ENCODE peak calls at places on chromosomes 2 and 18, in nine cellular contexts. K is PC-3, T is AG10803, V is BJ, C is progenitor cell of endocrine pancreas, Q is mucosa of descending colon, O is endothelial cell of umbilical vein, X is fibroblast of villous mesenchyme, I is adrenal gland. P is an unnamed sample.

GRCh38 chr18:23626451-23627279 is 36.0 kb downstream of the ANKRD29 start:
- DNase-seq in X (peak), O (peak), I (no peak), V (no peak), T (no peak), Q (no peak), C (no peak), K (peak), P (no peak)

GRCh38 chr2:181971032-181971431 is 14.6 kb upstream of the PPP1R1C start:
- DNase-seq in K (no peak), C (no peak), V (no peak), O (no peak), T (no peak), Q (no peak), X (no peak), I (no peak), P (no peak)

GRCh38 chr2:111135910-111136297 is 15.2 kb downstream of the BCL2L11 start:
- DNase-seq in I (no peak), X (peak), K (peak), O (no peak), C (no peak), Q (peak), V (no peak), T (no peak), P (no peak)

GRCh38 chr18:23970161-23971153 is 44.1 kb upstream of the TTC39C start:
- DNase-seq in I (no peak), Q (no peak), O (no peak), C (no peak), T (no peak), V (no peak), X (no peak), K (no peak), P (no peak)

GRCh38 chr18:9671214-9671613 is 36.9 kb upstream of the RAB31 start:
- DNase-seq in I (no peak), K (no peak), Q (no peak), X (no peak), T (no peak), O (no peak), C (no peak), V (no peak), P (no peak)

GRCh38 chr2:15042824-15043223 is 410.3 kb downstream of the LRATD1 start:
- DNase-seq in O (no peak), K (peak), C (no peak), V (no peak), Q (no peak), T (peak), X (peak), I (no peak), P (no peak)

GRCh38 chr18:24341361-24341760 is 56.3 kb downstream of the OSBPL1A start:
- DNase-seq in I (no peak), T (no peak), X (no peak), V (no peak), O (no peak), K (no peak), Q (no peak), C (no peak), P (no peak)

GRCh38 chr2:185628985-185629384 is 109.6 kb upstream of the FSIP2 start:
- DNase-seq in V (no peak), T (no peak), C (no peak), K (peak), Q (no peak), O (peak), I (no peak), X (no peak), P (no peak)

GRCh38 chr18:25494888-25495287 is 142.9 kb upstream of the ZNF521 start:
- DNase-seq in O (no peak), I (no peak), T (peak), X (no peak), K (peak), V (peak), Q (no peak), C (no peak), P (no peak)

GRCh38 chr18:13240060-13240725 is 21.6 kb downstream of the LDLRAD4 start:
- DNase-seq in V (no peak), O (no peak), Q (no peak), K (no peak), X (no peak), I (peak), T (no peak), C (no peak), P (no peak)

GRCh38 chr2:162254472-162254871 is 11.2 kb upstream of the FAP start:
- DNase-seq in V (no peak), I (no peak), O (no peak), C (no peak), T (no peak), Q (no peak), X (no peak), K (no peak), P (no peak)

GRCh38 chr18:48996901-48997463 is 46.2 kb upstream of the SMAD7 start:
- DNase-seq in V (peak), C (no peak), I (no peak), T (peak), X (peak), O (no peak), K (peak), Q (no peak), P (no peak)

GRCh38 chr2:46329803-46330775 is 32.9 kb downstream of the EPAS1 start:
- DNase-seq in C (no peak), K (peak), O (no peak), T (peak), I (no peak), X (peak), V (peak), Q (no peak), P (no peak)

GRCh38 chr2:30358351-30358750 is 88.7 kb upstream of the LCLAT1 start:
- DNase-seq in X (no peak), C (no peak), I (no peak), T (no peak), Q (no peak), O (no peak), K (no peak), V (no peak), P (no peak)

GRCh38 chr2:240997141-240997855 is 1.1 kb upstream of the SNED1 start:
- DNase-seq in C (peak), V (no peak), O (peak), X (peak), K (no peak), Q (peak), I (peak), T (peak), P (no peak)

GRCh38 chr18:59512025-59512710 is 153.1 kb upstream of the LMAN1 start:
- DNase-seq in O (no peak), C (no peak), T (no peak), X (no peak), Q (no peak), K (no peak), I (no peak), V (no peak), P (no peak)

GRCh38 chr2:2022941-2023586 is 278.7 kb upstream of the PXDN start:
- DNase-seq in X (no peak), V (no peak), K (no peak), C (no peak), T (no peak), O (no peak), Q (no peak), I (no peak), P (no peak)

GRCh38 chr2:157839162-157839801 is 36.8 kb downstream of the ACVR1 start:
- DNase-seq in I (no peak), C (peak), X (peak), V (no peak), T (peak), O (peak), Q (no peak), K (peak), P (no peak)

GRCh38 chr18:45441110-45441842 is 174.0 kb upstream of the SLC14A2 start:
- DNase-seq in V (no peak), C (no peak), O (no peak), K (peak), I (no peak), T (peak), Q (no peak), X (peak), P (no peak)

GRCh38 chr2:886072-887022 is 64.3 kb upstream of the SNTG2 start:
- DNase-seq in K (no peak), Q (no peak), O (no peak), T (no peak), C (peak), V (no peak), X (no peak), I (no peak), P (no peak)

GRCh38 chr2:151688719-151689118 is 45.6 kb downstream of the NEB start:
- DNase-seq in V (no peak), C (no peak), O (no peak), K (no peak), X (no peak), I (no peak), T (no peak), Q (no peak), P (no peak)

GRCh38 chr2:120564213-120565094 is 171.2 kb upstream of the GLI2 start:
- DNase-seq in T (no peak), I (no peak), X (no peak), K (no peak), V (no peak), C (peak), Q (no peak), O (no peak), P (no peak)

GRCh38 chr2:14628906-14629305 is 3.6 kb upstream of the LRATD1 start:
- DNase-seq in V (no peak), K (peak), T (peak), O (no peak), X (no peak), Q (peak), I (no peak), C (no peak), P (no peak)

GRCh38 chr2:134217316-134217715 is 36.6 kb upstream of the MGAT5 start:
- DNase-seq in C (no peak), K (no peak), Q (no peak), I (no peak), X (no peak), O (no peak), T (no peak), V (no peak), P (no peak)

GRCh38 chr2:82481207-82481606 is 1977.9 kb downstream of the SUCLG1 start:
- DNase-seq in X (no peak), T (no peak), Q (no peak), C (no peak), V (no peak), O (no peak), K (no peak), I (no peak), P (no peak)

GRCh38 chr18:22713511-22713910 is 219.6 kb upstream of the RBBP8 start:
- DNase-seq in V (no peak), O (no peak), T (no peak), C (no peak), K (no peak), I (no peak), X (no peak), Q (no peak), P (no peak)

GRCh38 chr2:86791574-86791973 is 861 bp upstream of the CD8A start:
- DNase-seq in K (no peak), T (no peak), I (no peak), V (no peak), Q (no peak), O (no peak), C (no peak), X (no peak), P (no peak)

GRCh38 chr2:232874677-232875223 is 4.7 kb downstream of the SNORC start:
- DNase-seq in K (no peak), Q (no peak), V (no peak), C (no peak), O (no peak), X (no peak), T (no peak), I (no peak), P (no peak)

GRCh38 chr18:39701071-39701783 is 2135.6 kb upstream of the CELF4 start:
- DNase-seq in K (peak), V (no peak), I (no peak), C (no peak), Q (no peak), X (no peak), O (no peak), T (peak), P (no peak)

GRCh38 chr2:86636842-86637241 is 13.2 kb upstream of the RNF103 start:
- DNase-seq in C (no peak), X (no peak), K (no peak), O (no peak), Q (no peak), I (no peak), T (no peak), V (no peak), P (no peak)

GRCh38 chr2:97963880-97964279 is 31.9 kb downstream of the TMEM131 start:
- DNase-seq in I (no peak), V (no peak), X (no peak), T (no peak), K (no peak), Q (no peak), C (no peak), O (no peak), P (no peak)

GRCh38 chr2:73561422-73561821 is 80.8 kb downstream of the NAT8 start:
- DNase-seq in X (peak), Q (no peak), T (no peak), K (no peak), C (no peak), V (no peak), O (no peak), I (no peak), P (no peak)

GRCh38 chr2:124035001-124035400 is 9.9 kb downstream of the CNTNAP5 start:
- DNase-seq in V (no peak), K (peak), T (no peak), O (no peak), Q (no peak), I (no peak), C (no peak), X (no peak), P (no peak)

GRCh38 chr2:66014450-66014849 is 420.5 kb upstream of the MEIS1 start:
- DNase-seq in O (no peak), K (no peak), C (no peak), V (no peak), X (no peak), I (no peak), Q (no peak), T (no peak), P (no peak)

GRCh38 chr2:66017763-66018162 is 417.2 kb upstream of the MEIS1 start:
- DNase-seq in K (no peak), V (no peak), O (no peak), T (no peak), X (no peak), Q (no peak), C (no peak), I (no peak), P (no peak)

GRCh38 chr2:66013456-66013855 is 421.5 kb upstream of the MEIS1 start:
- DNase-seq in K (no peak), C (no peak), T (no peak), I (no peak), V (no peak), Q (no peak), X (no peak), O (no peak), P (no peak)
- TF ChIP-seq CTCF in K (peak), C (peak), T (peak), I (no peak), V (no peak), Q (no peak), X (peak), O (no peak), P (no peak)

GRCh38 chr2:126239560-126239959 is 416.4 kb upstream of the GYPC start:
- DNase-seq in X (no peak), Q (no peak), T (no peak), C (no peak), K (no peak), I (no peak), O (no peak), V (no peak), P (no peak)

GRCh38 chr2:126244937-126245336 is 411.0 kb upstream of the GYPC start:
- DNase-seq in X (peak), K (peak), Q (no peak), C (peak), O (no peak), T (no peak), V (no peak), I (peak), P (peak)
- TF ChIP-seq CTCF in X (peak), K (peak), Q (no peak), C (peak), O (no peak), T (peak), V (no peak), I (no peak), P (peak)

GRCh38 chr2:227198866-227199265 is 34.4 kb downstream of the COL4A3 start:
- DNase-seq in O (no peak), K (peak), V (no peak), Q (no peak), I (no peak), X (no peak), C (no peak), T (no peak), P (no peak)

GRCh38 chr2:227191367-227191766 is 26.9 kb downstream of the COL4A3 start:
- DNase-seq in T (peak), O (no peak), I (no peak), Q (no peak), C (no peak), V (no peak), X (no peak), K (peak), P (no peak)

GRCh38 chr2:227188292-227188691 is 23.9 kb downstream of the COL4A3 start:
- DNase-seq in Q (no peak), O (no peak), V (peak), K (peak), X (peak), C (no peak), I (peak), T (peak), P (no peak)

GRCh38 chr2:227192491-227192890 is 28.1 kb downstream of the COL4A3 start:
- DNase-seq in O (no peak), X (no peak), K (no peak), V (no peak), Q (no peak), T (no peak), I (no peak), C (no peak), P (no peak)

DNA sequence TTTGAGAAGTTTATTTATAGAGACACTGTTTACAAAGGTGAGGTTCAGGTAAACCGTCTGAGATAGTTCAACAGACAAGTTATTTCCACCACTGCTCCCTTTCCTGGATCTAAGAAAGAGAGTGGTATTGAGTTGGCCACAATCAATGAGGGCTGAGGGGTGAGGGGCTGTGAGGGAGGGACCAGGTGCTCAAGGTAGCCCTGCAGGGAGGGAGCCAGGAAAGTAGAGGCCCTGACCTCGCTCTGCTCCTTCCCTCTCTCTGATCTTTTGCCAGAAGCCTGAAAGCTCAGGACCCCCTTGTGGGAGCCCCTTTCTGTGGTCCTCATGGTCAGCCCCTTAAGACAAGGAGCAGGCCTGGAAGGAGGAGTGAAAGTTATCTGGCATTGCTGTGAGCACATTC is 29.8 kb downstream of the COL4A3 start:
- DNase-seq in V (no peak), Q (no peak), K (no peak), I (no peak), X (no peak), C (no peak), O (no peak), T (no peak), P (no peak)
- TF ChIP-seq CTCF in V (no peak), Q (no peak), K (no peak), I (no peak), X (no peak), C (no peak), O (no peak), T (no peak), P (no peak)

GRCh38 chr2:23618696-23619530 is 233.9 kb downstream of the KLHL29 start:
- DNase-seq in I (no peak), Q (no peak), O (no peak), C (no peak), X (no peak), T (no peak), K (peak), V (no peak), P (no peak)

GRCh38 chr2:23618265-23618664 is 233.3 kb downstream of the KLHL29 start:
- DNase-seq in V (no peak), K (no peak), Q (no peak), X (no peak), T (no peak), C (no peak), O (no peak), I (no peak), P (no peak)

GRCh38 chr2:23617817-23618216 is 232.8 kb downstream of the KLHL29 start:
- DNase-seq in X (no peak), T (no peak), I (no peak), O (no peak), V (no peak), Q (no peak), K (no peak), C (no peak), P (no peak)

GRCh38 chr2:23616630-23617029 is 231.7 kb downstream of the KLHL29 start:
- DNase-seq in V (no peak), K (no peak), Q (no peak), I (no peak), X (no peak), C (no peak), O (peak), T (no peak), P (no peak)

GRCh38 chr2:23617167-23617787 is 232.3 kb downstream of the KLHL29 start:
- DNase-seq in V (peak), K (no peak), I (no peak), Q (no peak), X (peak), T (peak), C (no peak), O (peak), P (no peak)
- TF ChIP-seq CTCF in V (peak), K (no peak), I (no peak), Q (no peak), X (peak), T (peak), C (no peak), O (peak), P (no peak)

DNA sequence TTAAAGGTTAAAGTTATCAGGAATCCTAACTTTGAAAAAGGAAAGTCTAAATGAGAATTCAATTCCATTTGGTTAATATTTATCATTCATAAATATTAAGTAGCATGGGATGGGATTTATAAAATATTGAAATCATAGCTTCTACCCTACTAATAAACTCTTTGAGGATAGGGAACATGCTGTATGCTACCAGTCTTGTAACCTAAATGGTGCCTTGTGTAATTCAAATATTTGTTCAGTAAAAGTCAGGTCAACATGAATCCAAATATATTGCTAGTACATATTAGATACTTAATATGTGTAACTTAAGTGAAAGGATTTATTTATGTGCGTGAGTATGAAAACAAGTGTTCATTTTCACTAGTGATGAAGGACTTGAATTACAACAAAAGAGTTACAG is 94.1 kb downstream of the CAMKMT start:
- DNase-seq in K (no peak), T (no peak), V (no peak), X (no peak), Q (no peak), C (no peak), I (no peak), O (no peak), P (no peak)
- TF ChIP-seq CTCF in K (no peak), T (no peak), V (no peak), X (no peak), Q (no peak), C (no peak), I (no peak), O (no peak), P (no peak)

GRCh38 chr18:77853859-77854258 is 604.2 kb downstream of the GALR1 start:
- DNase-seq in V (no peak), T (no peak), K (no peak), X (no peak), I (no peak), O (no peak), C (no peak), Q (no peak), P (no peak)

DNA sequence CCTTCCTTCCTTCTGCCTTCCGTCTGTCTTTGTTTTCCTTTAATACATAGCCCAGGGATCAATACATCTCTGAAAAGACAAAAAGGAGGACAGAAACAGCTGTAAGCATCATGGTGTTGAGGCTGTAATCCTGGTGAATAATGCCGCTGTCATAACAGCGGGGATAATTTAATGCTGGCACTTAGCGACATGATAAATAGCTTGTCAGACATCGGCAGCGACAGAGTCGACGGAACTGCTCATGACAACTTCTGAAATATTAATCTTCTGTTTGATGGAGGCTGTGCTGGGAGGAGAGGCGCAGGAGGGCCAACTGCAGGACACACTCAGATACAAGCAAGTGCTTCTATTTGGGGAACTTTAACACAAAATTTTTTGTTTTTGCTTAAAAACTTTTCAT is 602.1 kb downstream of the GALR1 start:
- DNase-seq in I (no peak), O (no peak), T (no peak), K (no peak), Q (no peak), X (no peak), C (no peak), V (no peak), P (no peak)
- TF ChIP-seq CTCF in I (no peak), O (no peak), T (no peak), K (no peak), Q (no peak), X (no peak), C (no peak), V (no peak), P (no peak)

GRCh38 chr2:105731511-105731910 is 13.2 kb upstream of the NCK2 start:
- DNase-seq in C (no peak), K (no peak), O (no peak), V (no peak), X (no peak), I (no peak), Q (no peak), T (no peak), P (no peak)
- TF ChIP-seq CTCF in C (no peak), K (no peak), O (no peak), V (no peak), X (no peak), I (no peak), Q (no peak), T (no peak), P (no peak)

P was measured in omental fat pad.